ENCODE peak calls at places on chromosomes 3 and 15, in six cellular contexts. Q is HCT116, L is GM13976, N is spleen, C is endodermal cell, S is endothelial cell of umbilical vein. E is an unnamed sample.

GRCh38 chr3:170745211-170745718 is 124.7 kb downstream of the RPL22L1 start:
- DNase-seq in Q (no peak), L (no peak), N (no peak), C (no peak), S (peak), E (no peak)

GRCh38 chr3:46944191-46944590 is 32.4 kb downstream of the CCDC12 start:
- DNase-seq in Q (no peak), L (no peak), N (peak), C (no peak), S (no peak), E (no peak)

GRCh38 chr15:41832875-41833274 is 5.0 kb downstream of the JMJD7 start:
- DNase-seq in Q (no peak), L (no peak), N (no peak), C (no peak), S (no peak), E (no peak)

GRCh38 chr3:23817508-23818223 is 11.9 kb downstream of the UBE2E1 start:
- DNase-seq in Q (no peak), L (no peak), N (no peak), C (no peak), S (no peak), E (no peak)

GRCh38 chr3:2303567-2303966 is 204.9 kb downstream of the CNTN4 start:
- DNase-seq in Q (no peak), L (peak), N (no peak), C (peak), S (no peak), E (no peak)

GRCh38 chr15:25770618-25771369 is 92.3 kb downstream of the ATP10A start:
- DNase-seq in Q (no peak), L (no peak), N (no peak), C (no peak), S (no peak), E (no peak)

GRCh38 chr3:191369081-191370010 is 39.0 kb upstream of the UTS2B start:
- DNase-seq in Q (no peak), L (no peak), N (no peak), C (no peak), S (no peak), E (no peak)

GRCh38 chr3:154175041-154175440 is 53.9 kb downstream of the ARHGEF26 start:
- DNase-seq in Q (no peak), L (no peak), N (no peak), C (no peak), S (no peak), E (no peak)

GRCh38 chr3:188956839-188957489 is 214.8 kb upstream of the TPRG1 start:
- DNase-seq in Q (peak), L (no peak), N (no peak), C (no peak), S (peak), E (no peak)

GRCh38 chr3:14570864-14571263 is 30.7 kb upstream of the GRIP2 start:
- DNase-seq in Q (no peak), L (no peak), N (no peak), C (no peak), S (no peak), E (no peak)

GRCh38 chr3:138361561-138361971 is 13.2 kb downstream of the MRAS start:
- DNase-seq in Q (no peak), L (no peak), N (no peak), C (no peak), S (no peak), E (no peak)

GRCh38 chr15:51226813-51227212 is 111.6 kb downstream of the CYP19A1 start:
- DNase-seq in Q (no peak), L (no peak), N (no peak), C (no peak), S (no peak), E (no peak)

GRCh38 chr15:51232581-51232980 is 105.8 kb downstream of the CYP19A1 start:
- DNase-seq in Q (no peak), L (no peak), N (no peak), C (no peak), S (no peak), E (no peak)

GRCh38 chr15:51227967-51228783 is 110.2 kb downstream of the CYP19A1 start:
- DNase-seq in Q (peak), L (peak), N (no peak), C (peak), S (peak), E (peak)

GRCh38 chr15:51234181-51234927 is 104.0 kb downstream of the CYP19A1 start:
- DNase-seq in Q (no peak), L (no peak), N (no peak), C (no peak), S (no peak), E (no peak)

DNA sequence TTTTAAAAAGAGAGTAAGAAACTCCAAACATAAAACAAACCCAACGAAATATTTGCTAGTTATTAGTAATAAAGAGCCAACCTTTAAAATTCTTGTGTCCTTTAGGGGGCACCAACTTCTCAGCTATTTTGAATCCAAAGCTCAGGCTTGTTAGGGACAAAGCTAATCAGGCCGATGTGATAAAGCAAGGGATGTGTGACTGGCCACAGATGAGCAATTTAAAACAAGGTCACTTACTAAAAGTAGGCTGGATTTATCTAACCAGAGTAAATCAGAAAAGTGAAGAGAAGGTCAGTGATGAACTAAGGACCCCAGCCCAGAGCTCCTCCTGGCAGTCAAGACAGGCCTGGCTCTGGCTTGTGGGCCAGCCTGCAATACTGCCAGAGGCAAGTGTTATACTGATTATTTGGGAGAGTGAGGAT is 108.5 kb downstream of the CYP19A1 start:
- DNase-seq in Q (no peak), L (peak), N (no peak), C (peak), S (peak), E (no peak)
- TF ChIP-seq CTCF in Q (peak), L (peak), N (peak), C (peak), S (no peak), E (no peak)

GRCh38 chr3:119346076-119346496 is 51.9 kb downstream of the ARHGAP31 start:
- DNase-seq in Q (no peak), L (no peak), N (no peak), C (no peak), S (no peak), E (no peak)
- TF ChIP-seq CTCF in Q (no peak), L (no peak), N (no peak), C (peak), S (no peak), E (no peak)

GRCh38 chr3:44903314-44903713 is 28.9 kb downstream of the TGM4 start:
- DNase-seq in Q (no peak), L (no peak), N (no peak), C (no peak), S (no peak), E (no peak)
- TF ChIP-seq CTCF in Q (no peak), L (no peak), N (no peak), C (no peak), S (no peak), E (no peak)

DNA sequence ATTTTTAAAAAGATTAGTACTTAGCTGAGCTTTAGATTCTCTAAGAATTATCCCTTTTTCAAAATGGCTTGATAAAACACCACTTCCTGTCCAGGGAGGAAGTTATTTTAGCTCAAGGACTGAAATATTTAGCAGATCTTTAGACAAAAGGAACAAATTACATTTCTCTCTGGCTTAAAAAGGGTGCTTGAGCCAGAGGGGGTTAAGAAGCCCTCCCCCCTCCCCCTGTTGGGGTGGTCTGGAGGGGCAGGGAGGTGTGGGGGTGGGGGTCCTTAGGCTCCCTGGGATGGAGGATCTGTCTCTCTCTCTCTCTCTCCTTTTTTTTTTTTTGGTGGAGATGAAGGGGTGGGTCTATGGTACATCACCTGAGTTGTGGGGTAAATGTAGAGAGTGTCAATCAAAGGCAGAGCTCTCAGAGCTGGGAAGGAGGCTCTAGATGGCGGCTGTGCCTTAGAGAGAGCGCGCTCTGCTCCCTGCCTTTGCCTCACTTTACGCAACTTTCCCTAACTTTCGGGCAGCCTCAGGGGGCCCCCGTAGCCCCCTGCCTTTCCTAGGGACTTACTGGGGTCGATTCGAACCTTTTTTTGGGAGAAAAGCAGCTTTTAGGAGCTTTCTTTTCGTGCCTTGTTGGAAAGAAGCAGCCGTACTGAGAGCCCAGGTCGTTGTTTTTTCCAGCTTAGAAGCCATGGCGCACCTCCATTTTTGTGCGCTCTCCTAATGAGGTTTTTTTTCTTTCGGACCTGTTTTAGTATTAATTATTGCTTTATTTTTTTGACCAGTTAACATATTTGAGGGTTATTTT is at the start of gene CHD2:
- DNase-seq in Q (peak), L (peak), N (peak), C (peak), S (peak), E (peak)
- TF ChIP-seq CTCF in Q (no peak), L (no peak), N (no peak), C (peak), S (no peak), E (peak)

DNA sequence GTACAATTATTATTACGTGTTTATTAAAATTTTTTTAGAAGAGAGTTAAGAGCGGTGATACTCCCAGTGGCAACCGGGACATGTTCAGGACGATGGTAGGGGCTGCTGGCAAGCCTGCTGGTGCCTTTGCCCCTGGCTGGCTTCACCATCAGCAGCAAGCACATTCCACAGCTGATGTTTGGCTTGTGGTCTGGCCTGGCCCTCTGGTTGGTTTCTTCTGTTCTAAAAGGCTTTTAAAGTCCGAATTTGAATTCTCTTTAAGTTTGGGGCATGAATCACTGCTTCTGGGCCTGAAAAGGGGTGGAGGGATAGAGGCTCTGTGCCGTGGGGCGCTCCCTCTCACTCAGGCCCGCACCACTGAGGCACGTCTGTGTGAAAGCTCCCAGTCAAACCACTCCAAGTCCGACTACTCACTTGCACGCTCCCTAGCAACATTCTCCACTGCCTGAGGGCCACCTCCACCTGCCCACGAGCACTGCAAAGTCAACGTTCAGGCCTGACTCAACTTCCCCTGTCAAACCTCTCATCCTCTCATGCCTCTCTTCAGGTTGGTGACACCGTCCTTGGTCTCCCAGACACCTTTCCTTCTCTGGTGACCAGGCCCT is 10.1 kb downstream of the ITGA11 start:
- DNase-seq in Q (no peak), L (no peak), N (no peak), C (peak), S (no peak), E (peak)
- TF ChIP-seq CTCF in Q (no peak), L (no peak), N (no peak), C (no peak), S (no peak), E (no peak)

DNA sequence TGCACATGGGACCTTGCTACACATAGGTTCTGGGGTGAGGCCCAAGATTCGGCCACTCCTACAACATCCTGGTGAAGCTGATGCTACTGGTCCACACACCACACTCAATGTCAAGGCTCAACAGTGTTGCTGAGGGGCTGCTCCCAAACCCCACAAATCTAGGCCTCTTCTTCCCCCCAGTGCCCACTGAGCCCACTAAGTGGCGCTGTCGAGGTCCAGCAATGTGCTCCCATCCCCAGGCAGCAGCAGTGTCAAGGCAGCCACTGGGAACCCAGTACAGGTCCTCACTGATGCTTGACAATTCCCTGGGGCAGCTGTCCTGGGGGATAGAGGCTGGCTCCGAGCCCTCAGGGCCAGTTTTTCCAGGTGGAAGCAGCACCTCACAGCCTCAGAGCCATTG is 21.5 kb downstream of the SCN5A start:
- DNase-seq in Q (no peak), L (peak), N (no peak), C (peak), S (peak), E (no peak)
- TF ChIP-seq CTCF in Q (peak), L (peak), N (no peak), C (peak), S (peak), E (peak)

DNA sequence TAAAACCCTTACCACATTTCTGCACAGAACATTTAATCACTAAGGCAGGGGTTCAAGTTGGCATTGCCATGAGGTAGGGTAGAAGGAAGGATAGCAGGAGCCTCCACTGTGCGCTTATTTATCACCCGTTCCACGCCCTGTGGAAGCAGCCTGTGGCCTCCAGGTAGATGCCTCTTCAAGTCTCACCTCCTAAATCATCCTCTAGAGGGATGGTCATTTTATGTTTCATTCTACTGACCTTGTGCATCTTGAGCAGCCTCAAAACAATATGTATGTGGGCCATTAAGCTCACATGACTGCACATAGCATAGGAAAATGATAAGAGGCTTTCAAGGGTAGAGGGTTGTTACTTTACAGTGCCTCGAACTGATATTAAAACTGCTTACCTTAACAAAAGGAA is 546.2 kb downstream of the GRM7 start:
- DNase-seq in Q (peak), L (no peak), N (no peak), C (no peak), S (no peak), E (no peak)
- TF ChIP-seq CTCF in Q (peak), L (no peak), N (no peak), C (peak), S (no peak), E (no peak)

DNA sequence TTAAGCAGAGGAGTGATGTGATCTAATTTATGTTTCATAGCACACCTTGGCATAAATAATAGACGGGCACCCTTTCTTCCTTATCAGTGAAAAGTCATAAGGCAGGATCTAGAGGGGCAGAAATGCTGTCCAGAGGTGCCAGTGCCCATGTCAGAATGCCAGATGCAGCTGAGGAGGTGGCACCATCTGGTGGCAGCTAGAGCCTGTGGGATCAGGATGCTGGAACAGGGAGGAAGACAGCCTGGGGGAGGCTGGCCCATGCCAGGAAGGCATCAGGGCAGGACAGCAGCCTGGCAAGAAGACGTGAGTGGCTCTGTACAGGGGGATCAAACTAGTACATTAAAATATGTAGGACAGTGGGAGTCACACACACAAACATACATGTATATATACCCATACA is 16.5 kb downstream of the MYH15 start:
- DNase-seq in Q (peak), L (no peak), N (no peak), C (peak), S (no peak), E (no peak)
- TF ChIP-seq CTCF in Q (peak), L (peak), N (no peak), C (peak), S (peak), E (no peak)

GRCh38 chr3:44914936-44915335 is 40.5 kb downstream of the TGM4 start:
- DNase-seq in Q (no peak), L (no peak), N (no peak), C (peak), S (peak), E (no peak)
- TF ChIP-seq CTCF in Q (peak), L (no peak), N (no peak), C (peak), S (peak), E (no peak)